ENCODE peak calls at places on chromosomes 16 and 17, in four cellular contexts. G is psoas muscle, I is LoVo, D is memory B cell. T is an unnamed sample.

GRCh38 chr16:1561266-1561665 is 27.8 kb downstream of the TMEM204 start:
- DNase-seq in G (no peak), I (no peak), D (no peak), T (no peak)

GRCh38 chr16:13957197-13958078 is 37.5 kb downstream of the ERCC4 start:
- DNase-seq in G (peak), I (peak), D (no peak), T (peak)

GRCh38 chr16:31508706-31509523 is 724 bp upstream of the RUSF1 start:
- DNase-seq in G (no peak), I (peak), D (no peak), T (no peak)

GRCh38 chr17:3865166-3865565 is 19.1 kb upstream of the NCBP3 start:
- DNase-seq in G (peak), I (no peak), D (no peak), T (no peak)

GRCh38 chr16:52066951-52067350 is 480.0 kb downstream of the TOX3 start:
- DNase-seq in G (no peak), I (no peak), D (no peak), T (no peak)

GRCh38 chr16:86491643-86492030 is 18.7 kb upstream of the FOXF1 start:
- DNase-seq in G (no peak), I (no peak), D (no peak), T (no peak)

GRCh38 chr17:44878627-44879221 is 20.5 kb downstream of the EFTUD2 start:
- DNase-seq in G (no peak), I (no peak), D (no peak), T (no peak)

GRCh38 chr16:48523415-48524204 is 86.4 kb downstream of the N4BP1 start:
- DNase-seq in G (no peak), I (no peak), D (no peak), T (no peak)

GRCh38 chr16:13453938-13454553 is 465.9 kb upstream of the ERCC4 start:
- DNase-seq in G (no peak), I (peak), D (no peak), T (no peak)

GRCh38 chr16:88685156-88686061 is 898 bp downstream of the SNAI3 start:
- DNase-seq in G (no peak), I (no peak), D (peak), T (no peak)

GRCh38 chr16:80778707-80779106 is 25.7 kb downstream of the CDYL2 start:
- DNase-seq in G (no peak), I (no peak), D (no peak), T (no peak)

GRCh38 chr16:89175280-89176146 is 4.0 kb downstream of the CDH15 start:
- DNase-seq in G (no peak), I (no peak), D (no peak), T (no peak)

GRCh38 chr17:38557395-38557794 is 48.4 kb downstream of the SRCIN1 start:
- DNase-seq in G (no peak), I (no peak), D (no peak), T (no peak)

GRCh38 chr16:4611337-4612023 is 3.2 kb downstream of the UBALD1 start:
- DNase-seq in G (no peak), I (no peak), D (no peak), T (no peak)

GRCh38 chr17:80138856-80139426 is 8.0 kb downstream of the EIF4A3 start:
- DNase-seq in G (no peak), I (no peak), D (no peak), T (no peak)

T was measured in Panc1.